ENCODE peak calls at places on chromosomes 6 and 20, in nine cellular contexts. W, P, S, R, L, O, M, B and U are unnamed samples.

GRCh38 chr6:14804001-14804401 is 441.9 kb upstream of the JARID2 start:
- DNase-seq in W (no peak), P (no peak), S (no peak), R (no peak), L (no peak), O (no peak), M (no peak), B (no peak), U (peak)

GRCh38 chr6:81962198-81962597 is 209.7 kb upstream of the TENT5A start:
- DNase-seq in W (no peak), P (no peak), S (no peak), R (no peak), L (no peak), O (no peak), M (no peak), B (no peak), U (no peak)

GRCh38 chr20:13243826-13244376 is 22.8 kb downstream of the ISM1 start:
- DNase-seq in W (peak), P (no peak), S (no peak), R (peak), L (no peak), O (no peak), M (no peak), B (no peak), U (peak)

GRCh38 chr6:130018292-130018829 is at the start of gene L3MBTL3:
- DNase-seq in W (peak), P (peak), S (peak), R (peak), L (peak), O (peak), M (peak), B (peak), U (peak)

GRCh38 chr20:16293590-16293989 is 279.7 kb downstream of the KIF16B start:
- DNase-seq in W (no peak), P (no peak), S (no peak), R (no peak), L (no peak), O (no peak), M (no peak), B (peak), U (peak)

GRCh38 chr20:9923648-9924047 is 84.8 kb upstream of the PAK5 start:
- DNase-seq in W (no peak), P (no peak), S (no peak), R (no peak), L (no peak), O (no peak), M (no peak), B (no peak), U (no peak)

GRCh38 chr20:63823691-63824311 is 7.3 kb downstream of the ZBTB46 start:
- DNase-seq in W (no peak), P (no peak), S (no peak), R (peak), L (no peak), O (no peak), M (no peak), B (no peak), U (no peak)

GRCh38 chr6:53312355-53312754 is 36.4 kb downstream of the ELOVL5 start:
- DNase-seq in W (no peak), P (no peak), S (no peak), R (no peak), L (no peak), O (no peak), M (no peak), B (no peak), U (no peak)

GRCh38 chr6:160343144-160343543 is 5.0 kb upstream of the SLC22A3 start:
- DNase-seq in W (no peak), P (no peak), S (no peak), R (no peak), L (no peak), O (no peak), M (no peak), B (no peak), U (no peak)

GRCh38 chr20:37897008-37897548 is 5.8 kb upstream of the VSTM2L start:
- DNase-seq in W (no peak), P (no peak), S (peak), R (no peak), L (no peak), O (peak), M (no peak), B (no peak), U (no peak)

GRCh38 chr20:12660918-12661317 is 347.9 kb upstream of the SPTLC3 start:
- DNase-seq in W (no peak), P (no peak), S (peak), R (peak), L (no peak), O (no peak), M (peak), B (peak), U (no peak)

GRCh38 chr6:40685771-40686170 is 98.6 kb upstream of the LRFN2 start:
- DNase-seq in W (no peak), P (no peak), S (no peak), R (no peak), L (no peak), O (no peak), M (no peak), B (no peak), U (no peak)

GRCh38 chr6:96721227-96721626 is 116.0 kb downstream of the GPR63 start:
- DNase-seq in W (no peak), P (no peak), S (no peak), R (no peak), L (no peak), O (no peak), M (no peak), B (no peak), U (no peak)

GRCh38 chr20:46900068-46900467 is 5.4 kb downstream of the EYA2 start:
- DNase-seq in W (no peak), P (no peak), S (no peak), R (no peak), L (no peak), O (no peak), M (no peak), B (no peak), U (no peak)

GRCh38 chr6:163926642-163927041 is 512.1 kb downstream of the QKI start:
- DNase-seq in W (no peak), P (no peak), S (no peak), R (no peak), L (peak), O (peak), M (no peak), B (no peak), U (no peak)

GRCh38 chr6:20319520-20320357 is 81.9 kb upstream of the E2F3 start:
- DNase-seq in W (no peak), P (no peak), S (no peak), R (no peak), L (no peak), O (no peak), M (no peak), B (no peak), U (no peak)

GRCh38 chr6:150929403-150929802 is 63.9 kb downstream of the MTHFD1L start:
- DNase-seq in W (no peak), P (no peak), S (no peak), R (no peak), L (peak), O (no peak), M (no peak), B (no peak), U (no peak)

GRCh38 chr20:58236612-58237317 is 8.3 kb upstream of the ANKRD60 start:
- DNase-seq in W (peak), P (peak), S (peak), R (peak), L (peak), O (peak), M (peak), B (peak), U (no peak)

GRCh38 chr6:33546766-33547165 is 33.3 kb downstream of the BAK1 start:
- DNase-seq in W (no peak), P (no peak), S (no peak), R (no peak), L (no peak), O (no peak), M (no peak), B (no peak), U (no peak)

GRCh38 chr6:7051780-7052440 is 55.9 kb upstream of the RREB1 start:
- DNase-seq in W (peak), P (peak), S (peak), R (no peak), L (peak), O (peak), M (peak), B (no peak), U (no peak)

GRCh38 chr6:35216832-35217811 is 3.4 kb downstream of the SCUBE3 start:
- DNase-seq in W (no peak), P (no peak), S (peak), R (no peak), L (no peak), O (no peak), M (no peak), B (no peak), U (no peak)

GRCh38 chr6:165092881-165093595 is 216.4 kb downstream of the C6orf118 start:
- DNase-seq in W (no peak), P (no peak), S (no peak), R (no peak), L (no peak), O (no peak), M (no peak), B (no peak), U (no peak)

GRCh38 chr20:6081236-6081635 is 27.4 kb upstream of the LRRN4 start:
- DNase-seq in W (no peak), P (no peak), S (no peak), R (peak), L (no peak), O (no peak), M (no peak), B (no peak), U (no peak)

GRCh38 chr20:48460681-48461080 is 367.1 kb downstream of the PREX1 start:
- DNase-seq in W (no peak), P (no peak), S (no peak), R (no peak), L (no peak), O (no peak), M (no peak), B (no peak), U (no peak)

GRCh38 chr20:63968136-63968927 is 1.4 kb downstream of the ZNF512B start:
- DNase-seq in W (no peak), P (no peak), S (no peak), R (no peak), L (peak), O (peak), M (no peak), B (no peak), U (no peak)

GRCh38 chr6:16635810-16636602 is 125.3 kb downstream of the ATXN1 start:
- DNase-seq in W (peak), P (no peak), S (no peak), R (peak), L (no peak), O (no peak), M (no peak), B (peak), U (peak)
- H3K27ac ChIP-seq in W (peak), P (no peak), S (no peak), R (peak), L (no peak), O (no peak), M (peak), B (no peak), U (peak)

DNA sequence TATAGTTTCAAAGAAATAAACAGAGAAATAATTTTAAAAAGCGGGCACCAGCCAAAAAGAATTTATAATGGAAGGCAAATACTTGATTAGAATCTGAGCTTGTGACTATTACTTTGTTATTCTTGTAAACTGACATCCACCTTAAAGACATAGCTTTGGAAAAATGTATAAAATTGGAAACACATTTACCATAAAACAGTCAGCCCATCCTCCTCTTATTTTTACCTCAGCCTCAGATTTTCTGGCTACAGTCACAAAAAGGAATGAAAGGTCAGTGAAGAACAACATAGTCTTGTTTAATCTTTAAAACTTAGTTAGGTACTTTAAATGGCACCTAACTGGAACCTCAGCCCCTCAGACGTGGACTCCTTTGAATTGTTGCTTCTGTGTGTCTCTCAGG is 157.3 kb upstream of the CITED2 start:
- DNase-seq in W (no peak), P (no peak), S (no peak), R (no peak), L (no peak), O (no peak), M (no peak), B (no peak), U (no peak)
- H3K27ac ChIP-seq in W (peak), P (no peak), S (no peak), R (no peak), L (no peak), O (no peak), M (no peak), B (peak), U (no peak)

DNA sequence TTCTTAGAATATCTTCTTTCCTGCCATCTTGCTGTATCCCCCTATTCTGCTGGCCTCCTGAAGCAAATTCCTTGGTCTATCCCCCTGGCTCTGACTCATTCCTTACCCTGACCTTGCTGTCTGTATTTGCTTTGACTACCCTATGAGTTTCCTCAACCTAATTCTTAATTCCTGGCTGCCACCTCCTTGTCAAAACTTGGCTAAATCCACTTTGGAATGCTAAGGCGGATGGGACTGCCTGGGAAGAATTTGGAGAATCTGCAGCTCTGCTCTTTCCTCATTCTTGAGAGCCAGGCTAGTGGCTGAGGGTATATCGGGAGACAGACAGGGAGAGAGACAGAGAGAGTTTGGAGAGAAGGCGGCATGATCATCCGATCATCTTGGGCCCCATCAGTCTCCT is 24.4 kb downstream of the CAP2 start:
- DNase-seq in W (peak), P (no peak), S (peak), R (no peak), L (no peak), O (no peak), M (peak), B (no peak), U (no peak)
- H3K27ac ChIP-seq in W (peak), P (no peak), S (peak), R (no peak), L (no peak), O (peak), M (peak), B (peak), U (peak)

GRCh38 chr6:122580731-122581130 is 29.5 kb upstream of the PKIB start:
- DNase-seq in W (no peak), P (no peak), S (no peak), R (peak), L (no peak), O (no peak), M (no peak), B (no peak), U (peak)
- H3K27ac ChIP-seq in W (no peak), P (no peak), S (no peak), R (no peak), L (no peak), O (no peak), M (no peak), B (no peak), U (no peak)

DNA sequence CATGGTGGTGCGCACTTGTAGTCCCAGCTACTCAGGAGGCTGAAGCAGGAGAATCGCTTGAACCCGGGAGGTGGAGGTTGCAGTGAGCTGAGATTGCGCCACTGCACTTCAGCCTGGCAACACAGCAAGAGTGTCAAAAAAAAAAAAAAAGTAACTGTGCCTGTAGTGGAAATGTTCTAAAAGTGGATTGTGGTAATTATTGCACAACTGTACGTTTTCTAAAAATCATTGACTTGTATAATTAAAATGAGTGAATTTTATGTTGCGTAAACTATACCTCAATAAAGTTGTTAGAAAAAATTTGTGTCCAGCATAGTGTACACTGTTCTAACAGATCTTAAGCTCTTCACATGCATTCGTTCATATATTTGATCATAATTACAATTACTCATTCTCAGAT is 5.5 kb downstream of the SEC23B start:
- DNase-seq in W (no peak), P (no peak), S (no peak), R (no peak), L (no peak), O (no peak), M (no peak), B (no peak), U (no peak)
- H3K27ac ChIP-seq in W (no peak), P (no peak), S (no peak), R (no peak), L (no peak), O (no peak), M (no peak), B (no peak), U (no peak)

DNA sequence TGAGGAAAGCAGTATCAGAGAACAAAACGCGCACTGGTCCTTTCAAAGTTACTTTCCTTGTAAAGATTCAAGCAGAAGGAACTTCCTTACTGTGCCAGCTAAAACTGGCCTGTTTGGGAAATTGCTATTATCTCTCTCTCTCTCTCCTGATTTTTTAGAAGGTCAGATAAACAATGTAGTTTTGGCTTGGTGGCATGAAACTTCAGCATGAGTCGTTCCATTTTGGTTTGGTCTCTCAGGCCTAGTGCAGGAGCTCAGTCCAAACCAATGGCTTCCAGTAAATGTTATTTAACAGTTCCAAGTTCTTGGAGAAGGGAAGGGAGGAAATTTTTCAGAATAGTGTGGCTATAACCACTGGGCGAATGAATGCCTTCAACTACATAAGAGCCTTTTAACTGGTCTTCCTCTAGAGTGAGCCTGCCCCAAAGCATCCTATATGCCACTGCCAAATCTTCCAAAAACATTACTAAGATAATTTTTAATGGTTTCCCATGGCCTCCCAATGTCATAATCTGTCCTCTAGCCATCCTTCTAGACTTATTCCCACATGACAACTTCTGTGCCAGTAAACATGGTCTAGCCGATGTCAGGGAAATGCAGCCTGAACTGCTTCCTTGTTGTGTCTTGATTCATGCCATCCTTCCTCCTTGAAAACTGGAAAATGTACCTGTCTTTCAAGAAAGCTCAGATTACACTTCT is 9.1 kb upstream of the SNX9 start:
- DNase-seq in W (peak), P (no peak), S (no peak), R (no peak), L (no peak), O (no peak), M (no peak), B (no peak), U (no peak)
- H3K27ac ChIP-seq in W (peak), P (peak), S (no peak), R (no peak), L (no peak), O (peak), M (no peak), B (peak), U (no peak)

GRCh38 chr6:42025066-42025789 is 25.1 kb upstream of the TAF8 start:
- DNase-seq in W (no peak), P (no peak), S (no peak), R (no peak), L (no peak), O (no peak), M (no peak), B (no peak), U (no peak)
- H3K27ac ChIP-seq in W (no peak), P (no peak), S (no peak), R (no peak), L (no peak), O (no peak), M (no peak), B (no peak), U (no peak)

GRCh38 chr6:108733706-108734105 is 114.5 kb upstream of the ARMC2 start:
- DNase-seq in W (no peak), P (no peak), S (no peak), R (no peak), L (no peak), O (no peak), M (no peak), B (no peak), U (no peak)
- H3K27ac ChIP-seq in W (no peak), P (no peak), S (no peak), R (no peak), L (no peak), O (no peak), M (no peak), B (no peak), U (peak)